ENCODE peak calls at places on chromosomes 16 and 17, in nine cellular contexts. W is thoracic aorta, Z is GM10248, O is NCI-H69, Y is cardiac muscle cell, B is head of caudate nucleus, M is mesothelial cell of epicardium, U is fibroblast of the conjunctiva, X is AG08395. F is an unnamed sample.

GRCh38 chr17:7020894-7021664 is 1.8 kb upstream of the BCL6B start:
- DNase-seq in W (no peak), Z (no peak), O (no peak), Y (no peak), B (no peak), M (no peak), U (no peak), X (no peak), F (no peak)

GRCh38 chr16:28324887-28325279 is 32.6 kb downstream of the SBK1 start:
- DNase-seq in W (no peak), Z (no peak), O (no peak), Y (no peak), B (no peak), M (no peak), U (no peak), X (no peak), F (peak; percentile 24)

GRCh38 chr17:63240106-63240505 is 206.0 kb downstream of the CYB561 start:
- DNase-seq in W (no peak), Z (no peak), O (no peak), Y (no peak), B (no peak), M (no peak), U (no peak), X (no peak), F (no peak)

GRCh38 chr17:74567397-74567796 is at the start of gene CD300H:
- DNase-seq in W (no peak), Z (no peak), O (no peak), Y (no peak), B (peak; percentile 40), M (no peak), U (no peak), X (no peak), F (no peak)

GRCh38 chr16:17369441-17369951 is 101.3 kb downstream of the XYLT1 start:
- DNase-seq in W (no peak), Z (peak; percentile 65), O (no peak), Y (no peak), B (peak; percentile 47), M (no peak), U (no peak), X (no peak), F (no peak)

GRCh38 chr17:996554-997344 is at the start of gene TIMM22:
- DNase-seq in W (peak; percentile 71), Z (peak; percentile 96), O (peak; percentile 97), Y (peak; percentile 98), B (peak; percentile 95), M (peak; percentile 82), U (peak; percentile 95), X (peak; percentile 96), F (peak; percentile 94)

GRCh38 chr17:56629450-56630187 is 36.1 kb downstream of the NOG start:
- DNase-seq in W (no peak), Z (no peak), O (no peak), Y (peak; percentile 62), B (no peak), M (no peak), U (peak; percentile 4), X (peak; percentile 81), F (no peak)

GRCh38 chr16:66590322-66590721 is 11.1 kb downstream of the CMTM2 start:
- DNase-seq in W (no peak), Z (peak; percentile 43), O (no peak), Y (no peak), B (no peak), M (no peak), U (no peak), X (no peak), F (no peak)

GRCh38 chr17:55273579-55274370 is 9.0 kb downstream of the HLF start:
- DNase-seq in W (peak; percentile 62), Z (no peak), O (peak; percentile 12), Y (no peak), B (peak; percentile 72), M (no peak), U (no peak), X (peak; percentile 44), F (no peak)

GRCh38 chr17:58417300-58418092 is at the start of gene RNF43:
- DNase-seq in W (peak; percentile 58), Z (peak; percentile 92), O (peak; percentile 98), Y (peak; percentile 95), B (peak; percentile 94), M (peak; percentile 86), U (peak; percentile 63), X (peak; percentile 88), F (peak; percentile 90)

GRCh38 chr17:47315451-47316266 is 8.1 kb upstream of the EFCAB13 start:
- DNase-seq in W (no peak), Z (peak; percentile 67), O (peak; percentile 80), Y (peak; percentile 73), B (peak; percentile 57), M (no peak), U (peak; percentile 87), X (peak; percentile 62), F (no peak)

GRCh38 chr17:75975757-75976174 is 3.2 kb downstream of the ACOX1 start:
- DNase-seq in W (no peak), Z (no peak), O (no peak), Y (no peak), B (no peak), M (no peak), U (no peak), X (no peak), F (no peak)

GRCh38 chr16:85291302-85292148 is 179.3 kb upstream of the CIBAR2 start:
- DNase-seq in W (no peak), Z (no peak), O (no peak), Y (no peak), B (peak; percentile 71), M (no peak), U (no peak), X (no peak), F (no peak)

GRCh38 chr17:6640536-6641373 is at the start of the genes KIAA0753 and TXNDC17:
- DNase-seq in W (peak; percentile 67), Z (peak; percentile 93), O (peak; percentile 89), Y (peak; percentile 93), B (peak; percentile 94), M (peak; percentile 84), U (peak; percentile 74), X (peak; percentile 92), F (peak; percentile 96)

GRCh38 chr17:67830440-67830839 is 5.1 kb downstream of the BPTF start:
- DNase-seq in W (no peak), Z (no peak), O (peak; percentile 18), Y (peak; percentile 64), B (peak; percentile 26), M (no peak), U (no peak), X (no peak), F (no peak)

GRCh38 chr16:75109732-75110243 is 6.8 kb downstream of the LDHD start:
- DNase-seq in W (no peak), Z (peak; percentile 23), O (peak; percentile 1), Y (no peak), B (peak; percentile 53), M (no peak), U (no peak), X (no peak), F (no peak)

GRCh38 chr17:65123757-65124675 is 13.2 kb upstream of the RGS9 start:
- DNase-seq in W (no peak), Z (no peak), O (peak; percentile 14), Y (no peak), B (no peak), M (no peak), U (peak; percentile 18), X (no peak), F (no peak)

GRCh38 chr17:47705536-47706481 is 11.8 kb downstream of the TBKBP1 start:
- DNase-seq in W (no peak), Z (no peak), O (no peak), Y (no peak), B (no peak), M (no peak), U (no peak), X (no peak), F (no peak)

GRCh38 chr16:85686912-85687591 is 1.7 kb downstream of the GINS2 start:
- DNase-seq in W (no peak), Z (no peak), O (peak; percentile 30), Y (no peak), B (no peak), M (no peak), U (no peak), X (no peak), F (no peak)

GRCh38 chr16:19864566-19864965 is 20.1 kb downstream of the GPRC5B start:
- DNase-seq in W (no peak), Z (no peak), O (no peak), Y (no peak), B (no peak), M (no peak), U (no peak), X (no peak), F (no peak)

GRCh38 chr17:56935461-56935860 is 21.6 kb upstream of the TRIM25 start:
- DNase-seq in W (no peak), Z (no peak), O (no peak), Y (no peak), B (no peak), M (no peak), U (no peak), X (no peak), F (no peak)

GRCh38 chr17:59361916-59362810 is 30.7 kb downstream of the YPEL2 start:
- DNase-seq in W (no peak), Z (peak; percentile 38), O (peak; percentile 81), Y (no peak), B (no peak), M (no peak), U (peak; percentile 63), X (peak; percentile 74), F (no peak)

GRCh38 chr17:51298508-51299371 is 38.4 kb downstream of the UTP18 start:
- DNase-seq in W (no peak), Z (peak; percentile 18), O (peak; percentile 74), Y (peak; percentile 61), B (no peak), M (no peak), U (peak; percentile 41), X (peak; percentile 67), F (no peak)

GRCh38 chr17:81731271-81731670 is 19.2 kb downstream of the SLC25A10 start:
- DNase-seq in W (no peak), Z (no peak), O (peak; percentile 59), Y (no peak), B (no peak), M (no peak), U (peak; percentile 29), X (peak; percentile 83), F (no peak)